ENCODE peak calls at places on chromosomes 3 and 15, in eight cellular contexts. R is Right ventricle myocardium superior; N is activated CD8-positive, alpha-beta memory T cell treated with anti-CD3 and anti-CD28 coated beads, Interleukin-2, amount 10 ng/mL, durations not matched to agents 7 days and 5 days; K is CD8-positive, alpha-beta memory T cell; T is RPMI7951; W is H4; S is ascending aorta; Z is upper lobe of right lung. B is an unnamed sample.

GRCh38 chr3:20511863-20512262 is 325.9 kb upstream of the SGO1 start:
- DNase-seq in N (no peak), T (peak; percentile 76), R (no peak), W (peak; percentile 2), K (no peak), Z (no peak), S (no peak), B (no peak)

GRCh38 chr15:70569718-70570231 is 193.6 kb downstream of the UACA start:
- DNase-seq in Z (no peak), K (no peak), W (no peak), S (no peak), R (no peak), N (no peak), T (no peak), B (no peak)

GRCh38 chr15:49135342-49135857 is 20.0 kb downstream of the COPS2 start:
- DNase-seq in Z (no peak), T (no peak), S (no peak), R (no peak), K (no peak), N (no peak), W (no peak), B (no peak)

GRCh38 chr3:134775831-134776230 is 19.2 kb upstream of the EPHB1 start:
- DNase-seq in Z (no peak), N (peak; percentile 52), K (no peak), R (no peak), S (no peak), T (no peak), W (no peak), B (no peak)

GRCh38 chr3:127304121-127304744 is 16.4 kb upstream of the PRR20G start:
- DNase-seq in Z (peak; percentile 91), W (no peak), N (no peak), T (no peak), S (no peak), K (no peak), R (no peak), B (no peak)

GRCh38 chr3:34780973-34781372 is 858.4 kb upstream of the ARPP21 start:
- DNase-seq in K (no peak), N (no peak), S (no peak), R (no peak), T (no peak), Z (no peak), W (no peak), B (no peak)

GRCh38 chr3:59680916-59681315 is 631.1 kb upstream of the CFAP20DC start:
- DNase-seq in Z (no peak), W (no peak), K (no peak), S (no peak), N (no peak), T (no peak), R (no peak), B (no peak)

GRCh38 chr3:13115616-13115910 is 42.3 kb upstream of the IQSEC1 start:
- DNase-seq in N (no peak), S (no peak), R (peak; percentile 5), T (no peak), Z (peak; percentile 43), K (no peak), W (no peak), B (peak; percentile 27)

GRCh38 chr3:194369522-194370279 is at the start of gene LRRC15:
- DNase-seq in Z (no peak), S (no peak), K (no peak), T (peak; percentile 86), N (no peak), W (peak; percentile 45), R (no peak), B (no peak)

GRCh38 chr3:180335056-180335455 is 266.9 kb upstream of the TTC14 start:
- DNase-seq in S (no peak), N (no peak), Z (no peak), W (no peak), R (no peak), T (no peak), K (no peak), B (no peak)

GRCh38 chr3:113254171-113254947 is 43.0 kb downstream of the BOC start:
- DNase-seq in N (no peak), K (no peak), T (no peak), Z (no peak), S (no peak), W (no peak), R (no peak), B (peak; percentile 71)

GRCh38 chr3:144112036-144112435 is 140.4 kb downstream of the DIPK2A start:
- DNase-seq in Z (no peak), R (no peak), S (no peak), W (no peak), K (no peak), T (no peak), N (no peak), B (no peak)

GRCh38 chr15:78540955-78541743 is 905 bp downstream of the PSMA4 start:
- DNase-seq in N (peak; percentile 47), T (peak; percentile 6), R (no peak), S (no peak), Z (no peak), K (no peak), W (no peak), B (no peak)

GRCh38 chr3:61841111-61841845 is 279.9 kb downstream of the PTPRG start:
- DNase-seq in R (no peak), S (no peak), N (no peak), K (no peak), Z (no peak), W (peak; percentile 25), T (peak; percentile 60), B (no peak)

GRCh38 chr15:84982301-84982920 is 755 bp downstream of the PDE8A start:
- DNase-seq in W (no peak), N (peak; percentile 60), S (no peak), T (peak; percentile 38), K (peak; percentile 40), R (peak; percentile 50), Z (peak; percentile 74), B (peak; percentile 77)

GRCh38 chr3:134794950-134795775 is at the start of gene EPHB1:
- DNase-seq in T (peak; percentile 95), W (peak; percentile 96), N (peak; percentile 83), R (peak; percentile 87), S (peak; percentile 38), Z (peak; percentile 86), K (peak; percentile 15), B (peak; percentile 94)

GRCh38 chr3:187342255-187342654 is 25.9 kb upstream of the RTP4 start:
- DNase-seq in T (no peak), S (no peak), R (no peak), K (no peak), N (no peak), Z (no peak), W (no peak), B (no peak)

GRCh38 chr15:79629687-79630086 is 197.6 kb downstream of the MINAR1 start:
- DNase-seq in Z (no peak), K (no peak), S (no peak), N (no peak), R (no peak), T (peak; percentile 74), W (no peak), B (no peak)

GRCh38 chr3:106206165-106206564 is 337.4 kb upstream of the CBLB start:
- DNase-seq in W (no peak), N (peak; percentile 57), S (no peak), Z (no peak), R (no peak), T (peak; percentile 69), K (no peak), B (no peak)

GRCh38 chr3:49333091-49333490 is 6.8 kb downstream of the USP4 start:
- DNase-seq in R (peak; percentile 61), W (no peak), K (no peak), N (no peak), T (no peak), Z (peak; percentile 85), S (no peak), B (no peak)

GRCh38 chr3:33146791-33147445 is 33.1 kb downstream of the CRTAP start:
- DNase-seq in K (no peak), T (peak; percentile 45), N (no peak), S (no peak), Z (no peak), R (no peak), W (peak; percentile 20), B (no peak)

GRCh38 chr3:52010431-52010830 is 14.7 kb upstream of the RPL29 start:
- DNase-seq in R (no peak), K (no peak), S (no peak), Z (no peak), T (no peak), N (no peak), W (no peak), B (no peak)

GRCh38 chr15:28021281-28022039 is 77.7 kb downstream of the OCA2 start:
- DNase-seq in S (no peak), K (no peak), Z (peak; percentile 78), W (peak; percentile 79), T (peak; percentile 37), N (no peak), R (no peak), B (no peak)

GRCh38 chr3:197926418-197926817 is 23.6 kb upstream of the RPL35A start:
- DNase-seq in W (no peak), T (no peak), N (no peak), R (no peak), K (no peak), S (no peak), Z (no peak), B (no peak)

GRCh38 chr3:14664170-14664569 is 10.8 kb upstream of the C3orf20 start:
- DNase-seq in W (no peak), T (no peak), S (no peak), N (no peak), K (no peak), R (no peak), Z (no peak), B (no peak)

GRCh38 chr3:42668793-42669217 is 15.3 kb downstream of the ZBTB47 start:
- DNase-seq in S (no peak), T (peak; percentile 66), Z (no peak), K (no peak), R (peak; percentile 33), W (no peak), N (no peak), B (peak; percentile 62)

GRCh38 chr3:4504340-4505261 is 11.5 kb downstream of the ITPR1 start:
- DNase-seq in Z (no peak), N (no peak), R (no peak), W (no peak), K (no peak), T (peak; percentile 34), S (no peak), B (peak; percentile 75)

GRCh38 chr3:71582612-71583568 is 638 bp downstream of the FOXP1 start:
- DNase-seq in W (peak; percentile 9), S (peak; percentile 43), T (peak; percentile 55), Z (peak; percentile 92), K (peak; percentile 40), N (peak; percentile 63), R (peak; percentile 88), B (peak; percentile 88)

GRCh38 chr15:99410477-99410876 is 155.3 kb upstream of the MEF2A start:
- DNase-seq in N (peak; percentile 14), S (no peak), T (no peak), R (no peak), K (no peak), W (no peak), Z (peak; percentile 43), B (no peak)

GRCh38 chr3:156710429-156710828 is 36.0 kb downstream of the TIPARP start:
- DNase-seq in Z (no peak), W (no peak), T (no peak), R (no peak), S (no peak), K (no peak), N (no peak), B (no peak)

GRCh38 chr15:92670625-92671024 is 15.1 kb upstream of the FAM174B start:
- DNase-seq in W (no peak), Z (no peak), N (no peak), R (no peak), K (no peak), T (no peak), S (no peak), B (no peak)

B was measured in sigmoid colon.